ENCODE peak calls at places on chromosomes 13 and 19, in ten cellular contexts. T is HL-60, Z is sigmoid colon, C is breast epithelium, O is SK-N-SH, A is transverse colon, V is stomach, I is GM12892, B is Panc1, N is GM12878. U is an unnamed sample.

GRCh38 chr19:1904385-1905070 is 671 bp upstream of the ADAT3 start:
- DNase-seq in N (peak; percentile 86), T (peak; percentile 73), O (no peak), C (peak; percentile 83), I (peak; percentile 54), V (peak; percentile 70), B (no peak), A (peak; percentile 60), Z (no peak), U (no peak)

GRCh38 chr13:58302349-58302748 is 670.8 kb downstream of the PCDH17 start:
- DNase-seq in Z (no peak), T (no peak), O (no peak), N (no peak), A (no peak), C (no peak), V (peak; percentile 63), I (no peak), B (no peak), U (no peak)

GRCh38 chr19:12230751-12231733 is 63.6 kb downstream of the ZNF44 start:
- DNase-seq in I (no peak), A (no peak), B (no peak), T (no peak), O (no peak), Z (no peak), V (no peak), C (no peak), N (no peak), U (no peak)

GRCh38 chr13:50365300-50365682 is 350.0 kb downstream of the KCNRG start:
- DNase-seq in I (no peak), V (no peak), A (no peak), O (no peak), N (no peak), B (no peak), T (no peak), Z (no peak), C (no peak), U (no peak)

GRCh38 chr13:20566917-20567755 is at the start of gene IFT88:
- DNase-seq in T (peak; percentile 71), Z (peak; percentile 92), I (peak; percentile 84), C (peak; percentile 69), O (peak; percentile 97), V (peak; percentile 89), N (peak; percentile 48), B (no peak), A (peak; percentile 92), U (no peak)

GRCh38 chr19:52665529-52665928 is 27.4 kb upstream of the ZNF83 start:
- DNase-seq in C (no peak), Z (no peak), B (peak; percentile 17), I (no peak), N (no peak), O (no peak), T (no peak), A (no peak), V (no peak), U (no peak)

GRCh38 chr13:50386527-50387123 is 371.4 kb downstream of the KCNRG start:
- DNase-seq in N (no peak), O (no peak), Z (no peak), I (no peak), V (no peak), B (no peak), A (no peak), C (no peak), T (no peak), U (no peak)

GRCh38 chr19:33156354-33156753 is 24.4 kb downstream of the WDR88 start:
- DNase-seq in V (no peak), C (no peak), I (no peak), Z (no peak), B (no peak), T (peak; percentile 51), A (no peak), N (no peak), O (no peak), U (no peak)

GRCh38 chr13:89721216-89721615 is 1626.3 kb upstream of the MIR17HG start:
- DNase-seq in A (no peak), O (no peak), V (no peak), C (no peak), B (no peak), Z (no peak), I (no peak), T (no peak), N (no peak), U (no peak)

GRCh38 chr13:49669735-49670309 is 21.5 kb downstream of the EBPL start:
- DNase-seq in O (peak; percentile 84), C (peak; percentile 21), I (no peak), V (peak; percentile 64), A (peak; percentile 60), T (peak; percentile 41), N (no peak), Z (peak; percentile 73), B (peak; percentile 67), U (no peak)

GRCh38 chr13:113596321-113597200 is 12.0 kb downstream of the TFDP1 start:
- DNase-seq in N (no peak), T (no peak), C (no peak), I (no peak), O (no peak), Z (peak; percentile 53), V (peak; percentile 14), B (no peak), A (peak; percentile 1), U (no peak)

GRCh38 chr13:50678464-50679162 is 164.9 kb downstream of the DLEU7 start:
- DNase-seq in N (no peak), V (no peak), I (no peak), O (no peak), B (no peak), A (no peak), T (no peak), C (no peak), Z (no peak), U (no peak)

GRCh38 chr19:32313866-32314265 is 31.5 kb upstream of the ZNF507 start:
- DNase-seq in V (no peak), T (no peak), Z (no peak), A (no peak), B (no peak), I (no peak), O (no peak), N (no peak), C (no peak), U (no peak)

DNA sequence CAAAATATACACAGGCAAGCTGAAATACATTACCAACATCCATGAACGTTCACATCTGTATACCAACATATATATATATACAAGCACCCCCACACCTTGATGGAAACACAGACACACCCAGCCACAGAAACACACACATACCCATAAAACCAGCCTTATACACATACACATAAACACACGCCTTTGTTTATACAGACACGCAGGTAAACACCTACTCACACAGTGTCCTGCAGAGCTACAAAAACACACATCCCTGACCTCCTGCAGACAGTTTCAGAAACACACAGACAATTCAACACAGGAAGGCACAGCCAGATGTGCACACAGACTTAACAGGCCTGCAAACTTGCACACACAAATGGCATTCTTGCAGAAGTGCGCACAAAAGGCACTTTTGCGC is 21.3 kb upstream of the IRGC start:
- DNase-seq in Z (no peak), V (no peak), N (no peak), I (no peak), C (no peak), B (no peak), O (no peak), T (no peak), A (no peak), U (no peak)
- TF ChIP-seq POLR2AphosphoS5 in Z (no peak), V (no peak), N (no peak), I (no peak), C (no peak), B (no peak), O (no peak), T (no peak), A (no peak), U (no peak)

GRCh38 chr19:7333198-7334118 is 15.3 kb upstream of the ARHGEF18 start:
- DNase-seq in B (no peak), Z (peak; percentile 47), N (peak; percentile 92), O (no peak), T (no peak), C (no peak), I (no peak), V (no peak), A (no peak), U (no peak)
- TF ChIP-seq POLR2AphosphoS5 in B (no peak), Z (no peak), N (peak; percentile 76), O (no peak), T (no peak), C (no peak), I (no peak), V (no peak), A (no peak), U (no peak)

GRCh38 chr13:75482070-75482819 is at the start of gene TBC1D4:
- DNase-seq in A (peak; percentile 87), I (peak; percentile 59), V (peak; percentile 83), B (peak; percentile 52), C (peak; percentile 85), O (peak; percentile 89), N (peak; percentile 66), Z (peak; percentile 89), T (peak; percentile 30), U (peak; percentile 30)
- TF ChIP-seq POLR2AphosphoS5 in A (no peak), I (no peak), V (peak; percentile 22), B (no peak), C (peak; percentile 28), O (peak; percentile 22), N (no peak), Z (peak; percentile 25), T (peak; percentile 45), U (peak; percentile 20)

GRCh38 chr19:4361152-4362037 is 18.0 kb downstream of the MPND start:
- DNase-seq in Z (peak; percentile 68), C (no peak), B (no peak), T (no peak), I (no peak), O (no peak), A (no peak), N (no peak), V (no peak), U (no peak)

GRCh38 chr19:4363571-4364304 is 20.4 kb downstream of the MPND start:
- DNase-seq in C (no peak), O (no peak), A (no peak), N (no peak), T (no peak), I (no peak), Z (no peak), V (no peak), B (no peak), U (no peak)

GRCh38 chr19:4362038-4362828 is 18.9 kb downstream of the MPND start:
- DNase-seq in I (no peak), C (no peak), B (no peak), T (no peak), O (no peak), N (no peak), Z (no peak), A (no peak), V (no peak), U (no peak)

GRCh38 chr19:4360641-4361151 is 17.3 kb downstream of the MPND start:
- DNase-seq in O (no peak), N (no peak), B (no peak), A (no peak), T (no peak), I (no peak), Z (peak; percentile 79), C (no peak), V (no peak), U (no peak)

DNA sequence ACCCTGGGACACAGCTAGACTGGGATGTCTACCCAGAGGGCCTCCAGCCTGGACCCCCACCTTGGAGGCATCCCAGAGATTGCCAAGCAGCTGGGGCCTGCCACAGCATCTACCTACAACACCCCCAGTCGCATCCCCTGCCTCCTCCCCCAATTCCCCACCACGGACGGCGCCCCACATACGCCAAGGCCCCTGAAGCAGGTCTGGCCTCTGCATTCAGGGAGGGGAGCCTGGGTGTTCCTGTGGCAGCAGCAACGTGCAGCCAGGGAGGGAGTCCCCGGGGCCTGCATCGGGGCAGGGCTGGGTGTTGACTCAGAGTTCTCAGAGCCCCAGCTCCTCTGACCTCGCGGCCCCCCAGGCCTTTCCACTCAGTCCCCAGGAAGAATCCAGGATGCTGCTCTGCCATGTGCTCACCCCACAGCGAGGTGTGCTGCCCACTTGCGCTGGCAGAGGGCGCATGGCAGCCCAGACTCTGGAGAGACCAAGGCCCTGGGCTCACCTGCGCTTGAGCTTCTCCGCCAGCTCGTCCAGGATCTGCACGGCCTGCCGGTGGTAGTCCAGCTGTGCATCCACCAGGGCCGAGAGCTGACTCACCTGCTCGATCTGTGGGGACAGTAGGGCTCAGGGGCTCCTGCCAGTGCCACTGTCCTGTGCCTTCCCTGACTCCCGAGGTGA is 19.6 kb downstream of the MPND start:
- DNase-seq in I (no peak), O (no peak), V (no peak), T (no peak), A (no peak), Z (no peak), C (no peak), N (no peak), B (no peak), U (no peak)
- TF ChIP-seq POLR2AphosphoS5 in I (no peak), O (no peak), V (no peak), T (peak; percentile 17), A (no peak), Z (no peak), C (no peak), N (no peak), B (no peak), U (no peak)

U was measured in SK-N-MC.